ENCODE peak calls at places on chromosomes 1 and 21, in four cellular contexts. N is IMR-90, M is left lung, E is heart left ventricle. I is an unnamed sample.

GRCh38 chr1:62481681-62482080 is 44.8 kb downstream of the USP1 start:
- DNase-seq in N (peak), M (no peak), E (no peak), I (no peak)

GRCh38 chr1:231679109-231679508 is 52.5 kb downstream of the DISC1 start:
- DNase-seq in N (no peak), M (no peak), E (no peak), I (no peak)

GRCh38 chr1:210663730-210664573 is 335.2 kb downstream of the HHAT start:
- DNase-seq in N (no peak), M (no peak), E (no peak), I (no peak)

GRCh38 chr1:164885311-164885710 is 326.3 kb downstream of the PBX1 start:
- DNase-seq in N (no peak), M (no peak), E (no peak), I (no peak)

GRCh38 chr1:229381234-229381633 is 38.4 kb upstream of the CCSAP start:
- DNase-seq in N (no peak), M (no peak), E (no peak), I (no peak)

GRCh38 chr1:94562502-94563260 is 21.1 kb upstream of the F3 start:
- DNase-seq in N (no peak), M (no peak), E (no peak), I (no peak)

GRCh38 chr21:33314096-33314495 is 10.7 kb upstream of the IFNAR1 start:
- DNase-seq in N (no peak), M (no peak), E (no peak), I (peak)

GRCh38 chr1:57307382-57307781 is 116.5 kb downstream of the DAB1 start:
- DNase-seq in N (no peak), M (no peak), E (peak), I (no peak)

GRCh38 chr1:231161711-231162299 is at the start of gene TRIM67:
- DNase-seq in N (no peak), M (no peak), E (no peak), I (no peak)

GRCh38 chr1:26972821-26973220 is 12.6 kb upstream of the KDF1 start:
- DNase-seq in N (no peak), M (peak), E (no peak), I (no peak)

GRCh38 chr1:32984090-32984828 is 19.6 kb upstream of the RNF19B start:
- DNase-seq in N (peak), M (no peak), E (no peak), I (peak)

GRCh38 chr21:44423312-44423821 is 31.9 kb upstream of the LRRC3 start:
- DNase-seq in N (no peak), M (peak), E (peak), I (no peak)

GRCh38 chr1:44310006-44310405 is 45.1 kb downstream of the ERI3 start:
- DNase-seq in N (no peak), M (no peak), E (no peak), I (no peak)

GRCh38 chr1:156706647-156707008 is 1.2 kb upstream of the CRABP2 start:
- DNase-seq in N (no peak), M (no peak), E (peak), I (peak)

GRCh38 chr1:24151175-24151533 is 8.2 kb upstream of the IL22RA1 start:
- DNase-seq in N (no peak), M (no peak), E (no peak), I (no peak)

GRCh38 chr1:218348628-218349185 is 3.6 kb downstream of the TGFB2 start:
- DNase-seq in N (no peak), M (no peak), E (no peak), I (no peak)

GRCh38 chr21:46455575-46456385 is 2.9 kb upstream of the DIP2A start:
- DNase-seq in N (peak), M (no peak), E (peak), I (peak)

GRCh38 chr1:16051039-16051438 is 7.5 kb downstream of the CLCNKB start:
- DNase-seq in N (no peak), M (no peak), E (no peak), I (no peak)

GRCh38 chr1:93692983-93693591 is 11.4 kb upstream of the BCAR3 start:
- DNase-seq in N (peak), M (no peak), E (no peak), I (peak)

GRCh38 chr1:155970531-155971167 is 7.7 kb downstream of the ARHGEF2 start:
- DNase-seq in N (peak), M (peak), E (peak), I (peak)

GRCh38 chr21:45988366-45989347 is 7.1 kb downstream of the COL6A1 start:
- DNase-seq in N (no peak), M (no peak), E (peak), I (no peak)

GRCh38 chr21:38234395-38235142 is 22.2 kb upstream of the KCNJ15 start:
- DNase-seq in N (no peak), M (no peak), E (no peak), I (no peak)

GRCh38 chr1:205162301-205162700 is 40.5 kb upstream of the RBBP5 start:
- DNase-seq in N (no peak), M (no peak), E (no peak), I (no peak)

GRCh38 chr1:185734929-185735666 is 907 bp downstream of the HMCN1 start:
- DNase-seq in N (peak), M (no peak), E (no peak), I (peak)
- H3K4me3 ChIP-seq in N (peak), M (peak), E (peak), I (peak)

GRCh38 chr1:203661572-203661971 is 34.9 kb downstream of the ATP2B4 start:
- DNase-seq in N (no peak), M (no peak), E (peak), I (no peak)
- H3K4me3 ChIP-seq in N (no peak), M (no peak), E (no peak), I (no peak)

DNA sequence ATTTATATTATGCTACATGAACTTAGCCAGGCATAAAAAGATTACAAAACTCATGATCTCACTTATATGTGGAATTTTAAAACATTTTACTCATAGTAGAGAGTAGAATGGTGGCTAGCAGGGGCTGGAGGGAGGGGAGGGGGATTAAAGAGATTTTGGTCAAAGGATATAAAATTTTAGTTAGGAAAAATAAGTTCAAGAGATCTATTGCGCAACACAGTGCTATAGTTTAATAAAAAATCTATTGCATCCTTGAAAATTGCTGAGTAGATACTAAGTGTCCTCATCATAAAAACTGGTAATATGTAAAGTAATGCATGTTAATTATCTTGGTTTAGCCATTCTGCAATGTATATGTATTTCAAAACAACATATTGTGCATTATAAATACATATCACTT is 635.6 kb upstream of the NEGR1 start:
- DNase-seq in N (no peak), M (no peak), E (no peak), I (no peak)
- H3K4me3 ChIP-seq in N (no peak), M (no peak), E (no peak), I (no peak)

DNA sequence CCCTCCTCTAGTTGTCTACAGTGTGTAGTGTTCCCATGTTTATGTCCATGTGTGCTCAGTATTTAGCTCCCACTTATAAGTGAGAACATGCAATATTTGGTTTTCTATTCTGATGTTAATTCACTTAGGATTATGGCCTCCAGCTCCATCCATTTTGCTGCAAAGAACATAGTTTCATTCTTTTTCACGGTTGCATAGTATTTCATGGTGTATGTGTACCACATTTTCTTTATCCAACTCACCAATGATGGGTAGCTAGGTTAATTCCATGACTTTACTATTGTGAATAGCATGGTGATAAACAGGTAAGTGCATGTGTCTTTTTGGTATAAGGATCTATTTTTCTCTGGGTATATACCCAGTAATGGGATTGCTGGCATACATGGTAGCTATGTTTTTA is 67.0 kb downstream of the TBX19 start:
- DNase-seq in N (no peak), M (no peak), E (no peak), I (no peak)
- H3K4me3 ChIP-seq in N (no peak), M (no peak), E (no peak), I (no peak)

GRCh38 chr1:10825592-10825991 is 29.1 kb upstream of the CASZ1 start:
- DNase-seq in N (no peak), M (no peak), E (no peak), I (no peak)

GRCh38 chr1:10824821-10825540 is 28.5 kb upstream of the CASZ1 start:
- DNase-seq in N (peak), M (no peak), E (no peak), I (peak)

GRCh38 chr1:10820422-10820821 is 24.0 kb upstream of the CASZ1 start:
- DNase-seq in N (no peak), M (no peak), E (peak), I (no peak)

GRCh38 chr1:10821388-10821787 is 24.9 kb upstream of the CASZ1 start:
- DNase-seq in N (no peak), M (no peak), E (no peak), I (no peak)

GRCh38 chr1:10823000-10823401 is 26.6 kb upstream of the CASZ1 start:
- DNase-seq in N (no peak), M (no peak), E (peak), I (peak)
- H3K4me3 ChIP-seq in N (no peak), M (no peak), E (no peak), I (no peak)

GRCh38 chr1:236605030-236605806 is 902 bp upstream of the HEATR1 start:
- DNase-seq in N (no peak), M (no peak), E (no peak), I (no peak)
- H3K4me3 ChIP-seq in N (peak), M (peak), E (peak), I (peak)

GRCh38 chr1:42952353-42953001 is 6.2 kb downstream of the SLC2A1 start:
- DNase-seq in N (no peak), M (peak), E (no peak), I (no peak)
- H3K4me3 ChIP-seq in N (no peak), M (no peak), E (no peak), I (no peak)